ENCODE peak calls at places on chromosomes 2 and 18, in ten cellular contexts. N is H54, B is AG09319, R is glutamatergic neuron, C is chondrocyte, W is heart right ventricle, H is left cardiac atrium, E is NCI-H2081, T is amniotic epithelial cell, A is DMS53. V is an unnamed sample.

GRCh38 chr2:64866797-64867196 is 122.4 kb upstream of the SLC1A4 start:
- DNase-seq in H (no peak), B (peak; percentile 92), A (peak; percentile 23), E (no peak), C (no peak), N (peak; percentile 83), T (peak; percentile 73), R (no peak), W (peak; percentile 22), V (peak; percentile 76)

GRCh38 chr18:79421275-79421857 is 25.6 kb downstream of the NFATC1 start:
- DNase-seq in C (no peak), N (no peak), R (no peak), B (no peak), T (no peak), H (no peak), W (no peak), E (no peak), A (no peak), V (no peak)

GRCh38 chr2:170386554-170386953 is 208.6 kb downstream of the MYO3B start:
- DNase-seq in R (no peak), N (no peak), A (no peak), W (no peak), T (no peak), B (no peak), H (no peak), C (no peak), E (no peak), V (no peak)

GRCh38 chr2:21535826-21536225 is 412.1 kb downstream of the TDRD15 start:
- DNase-seq in E (no peak), T (no peak), B (no peak), W (no peak), N (no peak), C (no peak), A (peak; percentile 15), R (no peak), H (no peak), V (no peak)

GRCh38 chr2:165911231-165911630 is 42.3 kb downstream of the TTC21B start:
- DNase-seq in W (no peak), R (no peak), B (no peak), A (no peak), H (no peak), C (no peak), N (no peak), E (no peak), T (peak; percentile 56), V (peak; percentile 59)

GRCh38 chr2:9565436-9566153 is 10.0 kb upstream of the ADAM17 start:
- DNase-seq in H (peak; percentile 87), W (peak; percentile 44), C (no peak), A (no peak), B (peak; percentile 82), E (no peak), R (no peak), T (peak; percentile 92), N (peak; percentile 63), V (peak; percentile 93)

GRCh38 chr2:127410871-127411396 is 7.3 kb upstream of the PROC start:
- DNase-seq in E (peak; percentile 13), T (peak; percentile 53), N (no peak), A (peak; percentile 68), W (no peak), H (no peak), C (no peak), R (no peak), B (peak; percentile 23), V (peak; percentile 69)

GRCh38 chr2:157296958-157297357 is 28.7 kb downstream of the ERMN start:
- DNase-seq in E (no peak), T (no peak), H (no peak), B (no peak), N (no peak), A (no peak), R (no peak), W (no peak), C (no peak), V (no peak)

GRCh38 chr2:39469807-39470206 is 32.7 kb upstream of the MAP4K3 start:
- DNase-seq in R (no peak), C (no peak), A (peak; percentile 27), W (no peak), H (no peak), E (no peak), N (peak; percentile 20), B (no peak), T (peak; percentile 85), V (peak; percentile 55)

GRCh38 chr18:69968073-69968472 is 20.4 kb upstream of the CD226 start:
- DNase-seq in A (no peak), T (no peak), H (no peak), E (peak; percentile 74), R (no peak), C (no peak), N (no peak), B (no peak), W (no peak), V (no peak)

GRCh38 chr18:30960661-30961060 is 81.9 kb downstream of the DSC3 start:
- DNase-seq in T (no peak), H (no peak), C (no peak), N (no peak), W (no peak), R (no peak), A (no peak), E (no peak), B (no peak), V (no peak)

GRCh38 chr2:81093031-81093430 is 788.5 kb upstream of the LRRTM1 start:
- DNase-seq in H (no peak), E (no peak), R (no peak), C (no peak), W (no peak), T (no peak), A (no peak), N (no peak), B (no peak), V (no peak)

GRCh38 chr2:25372405-25373268 is 30.9 kb upstream of the DNMT3A start:
- DNase-seq in N (no peak), H (no peak), T (no peak), W (no peak), C (peak; percentile 68), R (no peak), E (no peak), A (no peak), B (no peak), V (no peak)

GRCh38 chr2:238466242-238466598 is 39.5 kb downstream of the ASB1 start:
- DNase-seq in H (no peak), N (no peak), C (no peak), R (no peak), E (no peak), T (no peak), A (no peak), W (no peak), B (no peak), V (no peak)

GRCh38 chr18:34493099-34493544 is 217.0 kb upstream of the DTNA start:
- DNase-seq in R (peak; percentile 82), W (peak; percentile 74), C (peak; percentile 92), A (peak; percentile 97), E (peak; percentile 93), B (no peak), T (peak; percentile 84), N (peak; percentile 12), H (peak; percentile 83), V (peak; percentile 68)

V was measured in fibroblast of pulmonary artery.